ENCODE peak calls at places on chromosomes 7 and 10, in six cellular contexts. X is RCC 7860; O is ovary; R is Daoy; L is activated CD8-positive, alpha-beta memory T cell treated with anti-CD3 and anti-CD28 coated beads, Interleukin-2, amount 10 ng/mL, durations not matched to agents 7 days and 5 days; A is iris pigment epithelial cell. K is an unnamed sample.

GRCh38 chr7:2645274-2645868 is 13.6 kb downstream of the TTYH3 start:
- DNase-seq in R (peak), O (no peak), L (peak), X (peak), A (no peak), K (no peak)

GRCh38 chr10:597976-598375 is 91.5 kb downstream of the DIP2C start:
- DNase-seq in A (no peak), L (no peak), R (no peak), X (no peak), O (no peak), K (no peak)

GRCh38 chr10:59006511-59007306 is 169.7 kb upstream of the PHYHIPL start:
- DNase-seq in R (peak), L (no peak), A (peak), X (peak), O (no peak), K (no peak)

GRCh38 chr7:28419717-28420116 is 7.4 kb downstream of the CREB5 start:
- DNase-seq in O (no peak), L (no peak), X (no peak), R (peak), A (peak), K (no peak)

GRCh38 chr7:5704534-5704922 is 76.9 kb downstream of the RNF216 start:
- DNase-seq in L (peak), R (peak), A (peak), X (peak), O (peak), K (peak)

GRCh38 chr10:75234683-75235374 is 928 bp downstream of the COMTD1 start:
- DNase-seq in L (no peak), R (no peak), X (no peak), A (no peak), O (peak), K (no peak)

GRCh38 chr10:121183241-121183640 is 332.1 kb downstream of the WDR11 start:
- DNase-seq in R (no peak), A (no peak), X (no peak), L (no peak), O (no peak), K (no peak)

GRCh38 chr7:108079291-108080057 is 50.7 kb downstream of the LAMB4 start:
- DNase-seq in R (peak), X (peak), A (peak), L (no peak), O (no peak), K (no peak)

GRCh38 chr7:36272567-36273269 is 116.9 kb upstream of the ANLN start:
- DNase-seq in R (no peak), O (no peak), A (peak), X (no peak), L (no peak), K (no peak)

GRCh38 chr10:132447446-132448247 is 50.6 kb downstream of the PWWP2B start:
- DNase-seq in A (peak), O (no peak), L (peak), R (peak), X (peak), K (no peak)

GRCh38 chr10:16996530-16996964 is 133.1 kb downstream of the CUBN start:
- DNase-seq in A (no peak), O (no peak), X (peak), R (peak), L (no peak), K (no peak)

GRCh38 chr10:61408065-61408464 is 45.1 kb downstream of the TMEM26 start:
- DNase-seq in A (no peak), R (no peak), L (no peak), O (no peak), X (no peak), K (no peak)

GRCh38 chr7:835021-835420 is 2.7 kb downstream of the SUN1 start:
- DNase-seq in L (no peak), A (no peak), R (no peak), X (no peak), O (no peak), K (no peak)

GRCh38 chr10:72695496-72695895 is 3.6 kb downstream of the MCU start:
- DNase-seq in X (peak), L (no peak), O (no peak), R (no peak), A (no peak), K (no peak)

GRCh38 chr10:48750019-48750418 is 65.3 kb downstream of the WDFY4 start:
- DNase-seq in L (peak), A (no peak), O (no peak), X (no peak), R (no peak), K (no peak)

K was measured in right cardiac atrium.